ENCODE peak calls at places on chromosome 19, in ten cellular contexts. X is stomach; A is breast epithelium; J is K562; T is foreskin fibroblast; L is esophagus squamous epithelium; Q is pancreas; B is GM23338; C is IMR-90; H is CD8-positive, alpha-beta T cell. F is an unnamed sample.

GRCh38 chr19:1758959-1759903 is 5.9 kb downstream of the ONECUT3 start:
- DNase-seq in X (no peak), A (no peak), J (no peak), T (no peak), L (no peak), Q (peak; percentile 19), B (no peak), C (no peak), H (no peak), F (no peak)

GRCh38 chr19:16654621-16655020 is 5.3 kb downstream of the SMIM7 start:
- DNase-seq in X (no peak), A (no peak), J (no peak), T (peak; percentile 51), L (no peak), Q (no peak), B (no peak), C (no peak), H (no peak), F (no peak)

GRCh38 chr19:46602392-46603194 is 1.5 kb downstream of the CALM3 start:
- DNase-seq in X (no peak), A (no peak), J (peak; percentile 26), T (peak; percentile 51), L (no peak), Q (peak; percentile 76), B (peak; percentile 28), C (no peak), H (no peak), F (no peak)

GRCh38 chr19:54096642-54097106 is 3.9 kb downstream of the OSCAR start:
- DNase-seq in X (no peak), A (no peak), J (peak; percentile 36), T (peak; percentile 73), L (no peak), Q (no peak), B (peak; percentile 62), C (peak; percentile 17), H (peak; percentile 60), F (no peak)

GRCh38 chr19:40284501-40285352 is at the start of gene AKT2:
- DNase-seq in X (no peak), A (peak; percentile 60), J (peak; percentile 96), T (peak; percentile 77), L (no peak), Q (no peak), B (peak; percentile 88), C (peak; percentile 47), H (no peak), F (no peak)

GRCh38 chr19:959935-960502 is 24.1 kb upstream of the WDR18 start:
- DNase-seq in X (no peak), A (no peak), J (no peak), T (no peak), L (no peak), Q (no peak), B (peak; percentile 77), C (no peak), H (no peak), F (no peak)

GRCh38 chr19:53865918-53866696 is 1.6 kb upstream of the MYADM start:
- DNase-seq in X (peak; percentile 71), A (no peak), J (peak; percentile 46), T (peak; percentile 89), L (no peak), Q (peak; percentile 84), B (peak; percentile 85), C (peak; percentile 39), H (peak; percentile 74), F (no peak)

GRCh38 chr19:10861118-10861651 is 10.2 kb upstream of the CARM1 start:
- DNase-seq in X (peak; percentile 58), A (no peak), J (peak; percentile 40), T (peak; percentile 46), L (no peak), Q (no peak), B (peak; percentile 83), C (no peak), H (no peak), F (no peak)

GRCh38 chr19:45598267-45599011 is 3.6 kb downstream of the GPR4 start:
- DNase-seq in X (no peak), A (no peak), J (no peak), T (peak; percentile 42), L (no peak), Q (no peak), B (no peak), C (no peak), H (no peak), F (no peak)

GRCh38 chr19:45600340-45600885 is 1.6 kb downstream of the GPR4 start:
- DNase-seq in X (no peak), A (no peak), J (no peak), T (no peak), L (no peak), Q (no peak), B (no peak), C (no peak), H (no peak), F (no peak)

GRCh38 chr19:45595814-45596213 is 6.2 kb downstream of the GPR4 start:
- DNase-seq in X (no peak), A (no peak), J (no peak), T (no peak), L (no peak), Q (no peak), B (no peak), C (peak; percentile 43), H (no peak), F (no peak)

GRCh38 chr19:45599286-45599685 is 2.7 kb downstream of the GPR4 start:
- DNase-seq in X (no peak), A (no peak), J (no peak), T (no peak), L (no peak), Q (no peak), B (no peak), C (no peak), H (no peak), F (no peak)

DNA sequence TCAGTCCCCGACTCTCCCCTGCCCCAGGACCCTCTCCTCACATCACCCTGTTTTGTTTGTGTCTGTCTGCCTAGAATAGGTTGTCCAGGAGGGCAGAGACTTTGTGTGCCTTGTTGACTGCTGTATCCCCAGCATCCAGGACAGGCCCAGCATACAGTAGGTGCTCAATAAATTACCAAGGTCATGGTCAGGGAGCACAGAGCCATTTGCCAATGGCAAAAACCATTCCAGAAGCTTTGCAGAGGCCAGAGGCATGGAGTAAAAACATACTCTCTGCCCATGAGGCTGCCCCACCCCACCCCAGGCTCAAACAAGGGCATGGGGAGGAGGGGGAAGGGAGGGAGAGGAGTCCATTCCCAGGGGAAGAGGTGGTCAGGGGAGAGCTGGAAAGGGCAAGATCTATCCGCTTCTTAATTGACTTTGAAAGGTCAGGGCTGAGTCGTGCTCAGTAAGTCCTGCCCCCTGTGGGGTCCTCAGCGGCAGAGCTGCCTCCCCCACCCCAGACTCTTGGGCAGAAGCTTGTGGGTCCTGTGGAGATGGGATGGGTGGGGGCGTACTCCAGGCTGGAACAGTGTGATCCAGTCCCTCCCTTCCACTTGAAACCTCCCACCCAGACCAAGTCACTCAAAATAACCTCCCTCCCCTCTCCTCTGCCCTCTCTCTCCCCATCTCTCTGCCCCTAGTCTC is 4.4 kb downstream of the GPR4 start:
- DNase-seq in X (no peak), A (no peak), J (no peak), T (no peak), L (no peak), Q (no peak), B (peak; percentile 72), C (no peak), H (no peak), F (no peak)
- H3K4me3 ChIP-seq in X (no peak overlapping the region), A (no peak overlapping the region), J (no peak overlapping the region), T (no peak overlapping the region), L (peak overlapping the region; percentile 29), Q (no peak overlapping the region), B (peak overlapping the region; percentile 67), C (no peak overlapping the region), H (no peak overlapping the region), F (no peak overlapping the region)

GRCh38 chr19:55117063-55117635 is 288 bp downstream of the PPP1R12C start:
- DNase-seq in X (no peak), A (no peak), J (no peak), T (peak; percentile 33), L (no peak), Q (peak; percentile 80), B (no peak), C (no peak), H (peak; percentile 55), F (no peak)

GRCh38 chr19:55113570-55114039 is 3.8 kb downstream of the PPP1R12C start:
- DNase-seq in X (peak; percentile 58), A (peak; percentile 76), J (peak; percentile 59), T (peak; percentile 96), L (no peak), Q (peak; percentile 81), B (peak; percentile 91), C (peak; percentile 92), H (no peak), F (peak; percentile 75)

GRCh38 chr19:55116232-55117062 is 990 bp downstream of the PPP1R12C start:
- DNase-seq in X (peak; percentile 43), A (no peak), J (peak; percentile 49), T (peak; percentile 88), L (no peak), Q (no peak), B (peak; percentile 63), C (peak; percentile 66), H (peak; percentile 66), F (no peak)

GRCh38 chr19:55114566-55115145 is 2.8 kb downstream of the PPP1R12C start:
- DNase-seq in X (no peak), A (no peak), J (no peak), T (no peak), L (no peak), Q (no peak), B (no peak), C (no peak), H (no peak), F (no peak)

GRCh38 chr19:55115446-55116065 is 1.9 kb downstream of the PPP1R12C start:
- DNase-seq in X (no peak), A (no peak), J (peak; percentile 61), T (peak; percentile 55), L (no peak), Q (no peak), B (no peak), C (peak; percentile 62), H (no peak), F (no peak)
- TF ChIP-seq CTCF in X (no peak), A (no peak), J (no peak), T (no peak), L (no peak), Q (no peak), B (no peak), C (no peak), H (no peak), F (no peak)

DNA sequence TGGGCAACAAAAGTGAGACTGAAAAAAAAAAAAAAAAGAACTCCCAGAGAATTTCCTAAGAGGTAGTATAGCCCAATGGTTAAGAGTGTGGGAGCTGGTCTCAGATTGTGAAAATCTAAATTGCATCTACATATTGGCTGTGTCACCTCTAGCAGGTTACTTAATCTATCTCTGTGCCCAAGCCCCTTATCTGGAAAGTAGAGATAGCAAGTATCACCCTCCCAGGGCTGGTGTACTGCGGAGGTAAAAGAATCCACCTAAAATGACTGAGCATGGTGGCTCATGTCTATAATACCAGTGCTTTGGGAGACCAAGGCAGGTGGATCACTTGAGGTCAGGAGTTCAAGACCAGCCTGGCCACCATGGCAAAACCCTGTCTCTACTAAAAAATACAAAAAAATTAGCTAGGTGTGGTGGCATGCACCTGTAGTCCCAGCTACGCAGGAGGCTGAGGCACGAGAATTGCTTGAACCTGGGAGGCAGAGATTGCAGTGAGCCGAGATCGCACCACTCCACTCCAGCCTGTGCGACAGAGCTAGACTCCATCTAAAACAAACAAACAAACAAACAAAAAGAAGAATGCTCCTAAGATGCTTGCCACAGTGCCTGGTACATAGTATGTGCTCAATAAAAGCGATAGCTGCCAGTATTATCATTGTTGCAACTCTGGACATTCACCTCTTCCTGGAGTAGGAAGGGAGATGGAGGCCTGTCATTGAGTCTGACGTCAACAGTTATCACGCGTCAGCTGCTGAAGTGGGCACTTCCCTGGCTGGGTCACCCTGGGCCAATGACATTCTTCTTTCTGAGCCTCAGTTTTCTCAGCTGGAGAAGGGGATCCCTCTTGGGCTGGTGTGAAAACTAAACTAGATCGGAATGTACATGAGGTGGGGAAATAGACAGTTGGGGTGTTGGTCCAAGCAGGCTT is 4.0 kb upstream of the PLAUR start:
- DNase-seq in X (no peak), A (no peak), J (no peak), T (no peak), L (no peak), Q (no peak), B (no peak), C (no peak), H (no peak), F (no peak)
- H3K4me3 ChIP-seq in X (no peak overlapping the region), A (no peak overlapping the region), J (no peak overlapping the region), T (no peak overlapping the region), L (no peak overlapping the region), Q (no peak overlapping the region), B (no peak overlapping the region), C (no peak overlapping the region), H (no peak overlapping the region), F (no peak overlapping the region)

DNA sequence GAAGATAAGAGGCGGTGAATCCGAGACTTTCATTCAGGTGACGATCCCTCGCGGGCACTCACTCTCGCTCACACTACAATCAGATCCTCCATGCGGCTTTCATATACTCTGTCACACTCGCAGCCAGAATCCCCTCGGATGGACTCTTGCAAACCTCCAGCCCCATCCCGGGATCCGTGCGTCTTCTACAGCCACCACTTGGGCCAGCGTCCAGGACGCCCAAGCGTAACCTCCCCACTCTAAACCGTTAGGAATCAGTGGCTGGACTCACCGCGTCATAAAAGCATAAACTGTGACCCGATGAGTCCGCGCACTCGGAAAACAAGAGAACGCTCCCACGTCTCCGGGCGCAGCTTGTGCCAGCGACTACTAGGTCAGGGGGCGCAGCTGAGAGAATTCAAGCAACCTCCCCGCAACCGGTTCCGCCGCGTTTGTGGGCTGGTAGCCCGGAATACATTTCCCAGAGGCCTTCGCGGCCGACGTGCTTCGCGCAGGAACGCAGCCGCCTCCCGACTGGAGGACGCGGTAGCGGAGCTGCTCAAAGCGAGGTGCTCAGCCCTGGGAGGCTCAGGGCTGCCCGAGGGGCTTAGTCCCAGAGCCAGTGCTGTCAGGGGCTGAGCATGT is 27.6 kb downstream of the ZNF607 start:
- DNase-seq in X (peak; percentile 63), A (peak; percentile 66), J (peak; percentile 57), T (peak; percentile 96), L (peak; percentile 31), Q (peak; percentile 84), B (peak; percentile 93), C (peak; percentile 80), H (peak; percentile 86), F (peak; percentile 64)
- TF ChIP-seq CTCF in X (no peak), A (no peak), J (no peak), T (no peak), L (no peak), Q (no peak), B (peak; percentile 22), C (peak; percentile 6), H (no peak), F (no peak)

F was measured in retinal pigment epithelial cell.